ENCODE peak calls at places on chromosomes 4 and X, in six cellular contexts. E is MG63, D is H7, V is HAP-1, S is uterus, Y is HCT116. B is an unnamed sample.
A peak's percentile ranks its signal among the peaks of the same experiment; 100 is the strongest.

GRCh38 chr4:124936427-124936826 is 223.9 kb upstream of the ANKRD50 start:
- DNase-seq in E (peak; percentile 92), Y (no peak), V (no peak), D (no peak), S (no peak), B (peak; percentile 83)

GRCh38 chr4:114082348-114082747 is 102.9 kb upstream of the ARSJ start:
- DNase-seq in D (no peak), V (no peak), Y (no peak), S (no peak), E (no peak), B (no peak)

GRCh38 chr4:48342559-48342878 is 1.2 kb downstream of the SLAIN2 start:
- DNase-seq in D (peak; percentile 10), V (no peak), Y (no peak), S (no peak), E (no peak), B (no peak)

GRCh38 chr4:16692493-16692892 is 206.0 kb downstream of the LDB2 start:
- DNase-seq in S (no peak), E (no peak), D (no peak), Y (no peak), V (no peak), B (no peak)

GRCh38 chr4:77927991-77928925 is 65.6 kb downstream of the MRPL1 start:
- DNase-seq in E (peak; percentile 14), V (no peak), S (no peak), D (no peak), Y (no peak), B (peak; percentile 59)

GRCh38 chrX:74389016-74389415 is 32.3 kb upstream of the SLC16A2 start:
- DNase-seq in Y (no peak), E (no peak), V (no peak), D (no peak), S (no peak), B (no peak)

GRCh38 chrX:63686878-63687714 is 97.9 kb downstream of the ARHGEF9 start:
- DNase-seq in Y (peak; percentile 3), E (peak; percentile 1), S (no peak), D (peak; percentile 56), V (peak; percentile 73), B (peak; percentile 62)

GRCh38 chr4:169604131-169604900 is 8.1 kb downstream of the NEK1 start:
- DNase-seq in Y (no peak), S (no peak), D (no peak), E (no peak), V (no peak), B (no peak)

GRCh38 chrX:51891821-51892551 is 1.4 kb upstream of the MAGED1 start:
- DNase-seq in Y (no peak), S (peak; percentile 58), D (no peak), V (no peak), E (peak; percentile 64), B (no peak)

GRCh38 chrX:47158131-47158530 is 13.1 kb downstream of the RBM10 start:
- DNase-seq in D (peak; percentile 78), V (no peak), S (no peak), Y (no peak), E (no peak), B (no peak)

GRCh38 chr4:100290585-100290984 is 100.3 kb upstream of the DDIT4L start:
- DNase-seq in S (no peak), V (no peak), D (no peak), E (no peak), Y (no peak), B (no peak)

GRCh38 chr4:127446309-127446708 is 186.4 kb upstream of the INTU start:
- DNase-seq in V (no peak), S (no peak), E (no peak), D (no peak), Y (no peak), B (peak; percentile 2)

GRCh38 chr4:992297-993110 is 700 bp downstream of the SLC26A1 start:
- DNase-seq in D (no peak), V (no peak), E (no peak), Y (no peak), S (no peak), B (no peak)

GRCh38 chr4:148574502-148574901 is 132.3 kb upstream of the NR3C2 start:
- DNase-seq in E (no peak), S (no peak), V (no peak), D (no peak), Y (no peak), B (no peak)

GRCh38 chr4:47716017-47716416 is 121.8 kb downstream of the CORIN start:
- DNase-seq in Y (no peak), S (no peak), D (no peak), E (no peak), V (no peak), B (no peak)

GRCh38 chr4:183996868-183997267 is 91.8 kb downstream of the STOX2 start:
- DNase-seq in S (no peak), D (no peak), Y (no peak), V (no peak), E (peak; percentile 23), B (peak; percentile 20)

GRCh38 chr4:87033902-87034301 is 99.1 kb downstream of the AFF1 start:
- DNase-seq in S (no peak), V (no peak), Y (no peak), D (peak; percentile 48), E (no peak), B (no peak)

GRCh38 chr4:141275834-141276233 is 55.1 kb downstream of the ZNF330 start:
- DNase-seq in Y (no peak), V (no peak), S (no peak), E (no peak), D (no peak), B (no peak)

GRCh38 chr4:181807771-181808170 is 435.4 kb upstream of the TENM3 start:
- DNase-seq in D (no peak), E (no peak), Y (no peak), V (no peak), S (no peak), B (no peak)

GRCh38 chrX:118560380-118560932 is 64.8 kb downstream of the DOCK11 start:
- DNase-seq in D (peak; percentile 25), S (no peak), E (no peak), Y (no peak), V (no peak), B (no peak)

GRCh38 chr4:143202824-143203223 is 18.1 kb downstream of the USP38 start:
- DNase-seq in E (no peak), V (no peak), Y (no peak), S (no peak), D (no peak), B (peak; percentile 35)

GRCh38 chr4:119498520-119498919 is 130.1 kb downstream of the PDE5A start:
- DNase-seq in E (no peak), V (no peak), D (no peak), S (peak; percentile 16), Y (no peak), B (no peak)

GRCh38 chrX:129793604-129794191 is 13.9 kb downstream of the SASH3 start:
- DNase-seq in D (peak; percentile 65), Y (no peak), V (no peak), S (no peak), E (no peak), B (no peak)

GRCh38 chr4:6333301-6334202 is 63.9 kb downstream of the WFS1 start:
- DNase-seq in E (no peak), Y (no peak), V (no peak), S (no peak), D (peak; percentile 74), B (no peak)

GRCh38 chr4:14196141-14196540 is 568.6 kb upstream of the BOD1L1 start:
- DNase-seq in Y (no peak), V (no peak), D (peak; percentile 16), E (peak; percentile 46), S (no peak), B (peak; percentile 82)

GRCh38 chr4:18464160-18464559 is 442.6 kb upstream of the LCORL start:
- DNase-seq in S (no peak), V (no peak), D (no peak), Y (no peak), E (no peak), B (no peak)

GRCh38 chr4:748461-748860 is 42.8 kb downstream of the PCGF3 start:
- DNase-seq in Y (no peak), S (no peak), V (no peak), E (no peak), D (no peak), B (no peak)

GRCh38 chrX:101219116-101219839 is at the start of gene DRP2:
- DNase-seq in Y (no peak), S (no peak), V (no peak), D (no peak), E (no peak), B (no peak)

GRCh38 chrX:101223226-101223625 is 3.6 kb downstream of the DRP2 start:
- DNase-seq in V (no peak), E (no peak), Y (no peak), S (no peak), D (no peak), B (no peak)

GRCh38 chrX:101217689-101218088 is 1.9 kb upstream of the DRP2 start:
- DNase-seq in E (no peak), S (no peak), V (no peak), D (no peak), Y (no peak), B (no peak)

GRCh38 chrX:101220881-101221280 is 1.3 kb downstream of the DRP2 start:
- DNase-seq in S (no peak), V (no peak), Y (no peak), E (no peak), D (no peak), B (no peak)

DNA sequence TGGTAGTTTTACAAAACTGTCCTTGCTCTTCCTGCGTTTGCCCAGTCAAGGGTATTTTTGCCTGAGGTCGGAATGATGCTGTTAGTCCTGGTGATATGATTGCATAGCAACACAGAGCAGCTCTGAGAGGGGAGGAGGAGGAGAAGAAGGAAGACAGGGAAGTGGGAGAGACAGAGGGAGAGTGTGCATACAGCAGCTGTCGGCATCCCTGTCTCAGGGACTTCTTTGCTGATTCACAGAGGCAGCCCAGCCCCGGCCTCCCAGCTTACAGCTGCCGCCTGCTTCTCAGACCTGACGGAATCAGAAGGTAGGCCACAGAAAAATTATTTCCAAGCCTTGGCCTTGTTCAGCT is 230 bp downstream of the DRP2 start:
- DNase-seq in S (no peak), Y (no peak), E (no peak), V (no peak), D (no peak), B (peak; percentile 22)
- H3K4me3 ChIP-seq in S (no peak overlapping the region), Y (no peak overlapping the region), E (no peak overlapping the region), V (no peak overlapping the region), D (no peak overlapping the region), B (no peak overlapping the region)

GRCh38 chrX:71509289-71509688 is 23.6 kb upstream of the OGT start:
- DNase-seq in Y (no peak), D (no peak), E (no peak), S (no peak), V (no peak), B (no peak)
- H3K4me3 ChIP-seq in Y (no peak overlapping the region), D (no peak overlapping the region), E (no peak overlapping the region), S (no peak overlapping the region), V (no peak overlapping the region), B (no peak overlapping the region)

DNA sequence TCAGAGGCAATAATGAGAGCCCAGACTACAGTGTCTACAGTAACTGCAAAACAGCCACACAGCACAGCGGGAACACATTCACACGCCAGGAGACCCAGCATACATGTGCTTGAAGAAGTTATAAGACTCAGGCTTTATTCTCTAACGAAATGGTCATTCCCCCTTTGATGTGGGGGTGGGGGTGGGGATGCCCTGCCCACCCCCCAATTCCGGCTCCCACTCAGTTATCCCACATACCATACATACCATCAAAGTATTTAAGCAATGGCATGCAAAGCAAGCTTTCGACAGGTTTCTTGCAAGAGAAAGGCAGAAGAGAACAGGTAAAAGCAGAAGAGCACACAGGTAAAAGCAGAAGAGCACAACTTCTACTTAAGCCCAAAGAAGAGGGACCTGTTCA is 3.6 kb downstream of the MECP2 start:
- DNase-seq in S (no peak), V (no peak), Y (no peak), D (no peak), E (no peak), B (no peak)
- H3K4me3 ChIP-seq in S (no peak overlapping the region), V (no peak overlapping the region), Y (no peak overlapping the region), D (no peak overlapping the region), E (no peak overlapping the region), B (no peak overlapping the region)

GRCh38 chr4:99022566-99022965 is 27.0 kb downstream of the METAP1 start:
- DNase-seq in D (no peak), V (no peak), S (no peak), E (no peak), Y (no peak), B (no peak)
- H3K4me3 ChIP-seq in D (peak overlapping the region; percentile 24), V (no peak overlapping the region), S (no peak overlapping the region), E (no peak overlapping the region), Y (peak overlapping the region; percentile 17), B (no peak overlapping the region)

B was measured in cardiac muscle cell.